ENCODE peak calls at places on chromosomes 12 and 14, in seven cellular contexts. One of them, this sample, is unnamed.

GRCh38 chr12:96120359-96121100 is 73.6 kb upstream of the ELK3 start:
- DNase-seq in fibroblast of lung: peak
- DNase-seq in uterus: no peak
- DNase-seq in NCI-H82: peak
- DNase-seq in H54: no peak
- DNase-seq in mucosa of gallbladder: peak
- DNase-seq in cardiac fibroblast: no peak
- DNase-seq in this sample: no peak

GRCh38 chr14:69567563-69567962 is 7.1 kb downstream of the CCDC177 start:
- DNase-seq in mucosa of gallbladder: no peak
- DNase-seq in fibroblast of lung: no peak
- DNase-seq in cardiac fibroblast: no peak
- DNase-seq in uterus: no peak
- DNase-seq in NCI-H82: no peak
- DNase-seq in H54: no peak
- DNase-seq in this sample: no peak

GRCh38 chr12:31736472-31736871 is 7.7 kb upstream of the AMN1 start:
- DNase-seq in uterus: peak
- DNase-seq in mucosa of gallbladder: no peak
- DNase-seq in H54: no peak
- DNase-seq in cardiac fibroblast: peak
- DNase-seq in fibroblast of lung: peak
- DNase-seq in NCI-H82: no peak
- DNase-seq in this sample: no peak

GRCh38 chr12:4268549-4269181 is 4.9 kb upstream of the CCND2 start:
- DNase-seq in uterus: no peak
- DNase-seq in NCI-H82: peak
- DNase-seq in H54: no peak
- DNase-seq in fibroblast of lung: peak
- DNase-seq in mucosa of gallbladder: no peak
- DNase-seq in cardiac fibroblast: peak
- DNase-seq in this sample: no peak

GRCh38 chr12:58529114-58529665 is 391.1 kb downstream of the LRIG3 start:
- DNase-seq in cardiac fibroblast: peak
- DNase-seq in H54: no peak
- DNase-seq in mucosa of gallbladder: no peak
- DNase-seq in uterus: no peak
- DNase-seq in fibroblast of lung: peak
- DNase-seq in NCI-H82: no peak
- DNase-seq in this sample: no peak

GRCh38 chr14:36690301-36691020 is 28.8 kb downstream of the PAX9 start:
- DNase-seq in NCI-H82: no peak
- DNase-seq in fibroblast of lung: no peak
- DNase-seq in uterus: no peak
- DNase-seq in cardiac fibroblast: peak
- DNase-seq in H54: no peak
- DNase-seq in mucosa of gallbladder: no peak
- DNase-seq in this sample: no peak

GRCh38 chr14:59870277-59871165 is at the start of gene RTN1:
- DNase-seq in H54: peak
- DNase-seq in mucosa of gallbladder: peak
- DNase-seq in NCI-H82: peak
- DNase-seq in uterus: peak
- DNase-seq in cardiac fibroblast: peak
- DNase-seq in fibroblast of lung: peak
- DNase-seq in this sample: peak

GRCh38 chr12:46524778-46525177 is 152.2 kb upstream of the SLC38A2 start:
- DNase-seq in cardiac fibroblast: peak
- DNase-seq in NCI-H82: no peak
- DNase-seq in H54: no peak
- DNase-seq in mucosa of gallbladder: peak
- DNase-seq in fibroblast of lung: peak
- DNase-seq in uterus: peak
- DNase-seq in this sample: peak

GRCh38 chr12:53221203-53222076 is 10.6 kb downstream of the RARG start:
- DNase-seq in mucosa of gallbladder: peak
- DNase-seq in NCI-H82: peak
- DNase-seq in fibroblast of lung: peak
- DNase-seq in H54: peak
- DNase-seq in cardiac fibroblast: peak
- DNase-seq in uterus: peak
- DNase-seq in this sample: peak

GRCh38 chr12:76313289-76313688 is 34.9 kb downstream of the BBS10 start:
- DNase-seq in fibroblast of lung: no peak
- DNase-seq in cardiac fibroblast: no peak
- DNase-seq in uterus: no peak
- DNase-seq in H54: no peak
- DNase-seq in NCI-H82: no peak
- DNase-seq in mucosa of gallbladder: no peak
- DNase-seq in this sample: no peak

GRCh38 chr14:50452979-50453705 is 56.5 kb upstream of the CDKL1 start:
- DNase-seq in H54: no peak
- DNase-seq in mucosa of gallbladder: no peak
- DNase-seq in fibroblast of lung: peak
- DNase-seq in NCI-H82: no peak
- DNase-seq in uterus: no peak
- DNase-seq in cardiac fibroblast: peak
- DNase-seq in this sample: no peak

This sample was measured in left cardiac atrium.